ENCODE peak calls at places on chromosomes 1 and 21, in five cellular contexts. One of them, this sample, is unnamed.

GRCh38 chr21:39451332-39452206 is at the start of gene SH3BGR:
- DNase-seq in PC-9: no peak
- DNase-seq in upper lobe of right lung: peak
- DNase-seq in neural progenitor cell: peak
- DNase-seq in H9: peak
- DNase-seq in this sample: peak

GRCh38 chr1:89739013-89739843 is 81.6 kb upstream of the LRRC8D start:
- DNase-seq in PC-9: no peak
- DNase-seq in upper lobe of right lung: no peak
- DNase-seq in neural progenitor cell: no peak
- DNase-seq in H9: no peak
- DNase-seq in this sample: no peak

GRCh38 chr1:169824153-169824552 is 29.4 kb upstream of the METTL18 start:
- DNase-seq in PC-9: no peak
- DNase-seq in upper lobe of right lung: no peak
- DNase-seq in neural progenitor cell: no peak
- DNase-seq in H9: no peak
- DNase-seq in this sample: no peak

GRCh38 chr1:77543822-77544448 is 138.5 kb downstream of the ZZZ3 start:
- DNase-seq in PC-9: peak
- DNase-seq in upper lobe of right lung: no peak
- DNase-seq in neural progenitor cell: no peak
- DNase-seq in H9: no peak
- DNase-seq in this sample: no peak

GRCh38 chr1:235495539-235495938 is 8.7 kb downstream of the B3GALNT2 start:
- DNase-seq in PC-9: no peak
- DNase-seq in upper lobe of right lung: no peak
- DNase-seq in neural progenitor cell: no peak
- DNase-seq in H9: no peak
- DNase-seq in this sample: no peak

GRCh38 chr1:89453123-89453972 is 71.3 kb upstream of the LRRC8B start:
- DNase-seq in PC-9: no peak
- DNase-seq in upper lobe of right lung: no peak
- DNase-seq in neural progenitor cell: no peak
- DNase-seq in H9: no peak
- DNase-seq in this sample: no peak

GRCh38 chr1:227765261-227766014 is 30.2 kb downstream of the SNAP47 start:
- DNase-seq in PC-9: no peak
- DNase-seq in upper lobe of right lung: no peak
- DNase-seq in neural progenitor cell: no peak
- DNase-seq in H9: no peak
- DNase-seq in this sample: no peak

GRCh38 chr1:165793951-165794350 is 25.3 kb upstream of the TMCO1 start:
- DNase-seq in PC-9: no peak
- DNase-seq in upper lobe of right lung: no peak
- DNase-seq in neural progenitor cell: no peak
- DNase-seq in H9: no peak
- DNase-seq in this sample: no peak

GRCh38 chr21:41923641-41924342 is 30.0 kb downstream of the C2CD2 start:
- DNase-seq in PC-9: no peak
- DNase-seq in upper lobe of right lung: no peak
- DNase-seq in neural progenitor cell: no peak
- DNase-seq in H9: no peak
- DNase-seq in this sample: no peak

GRCh38 chr1:8359617-8360481 is 41.9 kb downstream of the SLC45A1 start:
- DNase-seq in PC-9: no peak
- DNase-seq in upper lobe of right lung: peak
- DNase-seq in neural progenitor cell: no peak
- DNase-seq in H9: no peak
- DNase-seq in this sample: no peak

GRCh38 chr21:17045214-17045835 is 467.5 kb upstream of the CXADR start:
- DNase-seq in PC-9: no peak
- DNase-seq in upper lobe of right lung: no peak
- DNase-seq in neural progenitor cell: no peak
- DNase-seq in H9: no peak
- DNase-seq in this sample: no peak

GRCh38 chr1:33512612-33513011 is 40.2 kb downstream of the ZSCAN20 start:
- DNase-seq in PC-9: peak
- DNase-seq in upper lobe of right lung: no peak
- DNase-seq in neural progenitor cell: no peak
- DNase-seq in H9: no peak
- DNase-seq in this sample: no peak

GRCh38 chr21:46065215-46065992 is 32.5 kb upstream of the COL6A2 start:
- DNase-seq in PC-9: peak
- DNase-seq in upper lobe of right lung: peak
- DNase-seq in neural progenitor cell: no peak
- DNase-seq in H9: peak
- DNase-seq in this sample: no peak

GRCh38 chr1:233959089-233959488 is 54.6 kb downstream of the SLC35F3 start:
- DNase-seq in PC-9: no peak
- DNase-seq in upper lobe of right lung: no peak
- DNase-seq in neural progenitor cell: no peak
- DNase-seq in H9: no peak
- DNase-seq in this sample: no peak

GRCh38 chr1:198492872-198493271 is 47.6 kb downstream of the ATP6V1G3 start:
- DNase-seq in PC-9: no peak
- DNase-seq in upper lobe of right lung: no peak
- DNase-seq in neural progenitor cell: no peak
- DNase-seq in H9: no peak
- DNase-seq in this sample: no peak

GRCh38 chr1:34924759-34925555 is 4.5 kb downstream of the DLGAP3 start:
- DNase-seq in PC-9: no peak
- DNase-seq in upper lobe of right lung: peak
- DNase-seq in neural progenitor cell: peak
- DNase-seq in H9: peak
- DNase-seq in this sample: peak

GRCh38 chr1:231203259-231204057 is 37.6 kb upstream of the GNPAT start:
- DNase-seq in PC-9: no peak
- DNase-seq in upper lobe of right lung: no peak
- DNase-seq in neural progenitor cell: no peak
- DNase-seq in H9: no peak
- DNase-seq in this sample: no peak

GRCh38 chr1:6414443-6414844 is 5.3 kb downstream of the HES2 start:
- DNase-seq in PC-9: peak
- DNase-seq in upper lobe of right lung: no peak
- DNase-seq in neural progenitor cell: peak
- DNase-seq in H9: peak
- DNase-seq in this sample: peak
- TF ChIP-seq CTCF in PC-9: peak
- TF ChIP-seq CTCF in upper lobe of right lung: peak
- TF ChIP-seq CTCF in neural progenitor cell: peak
- TF ChIP-seq CTCF in H9: peak
- TF ChIP-seq CTCF in this sample: peak

GRCh38 chr21:34513109-34513675 is 1.2 kb upstream of the KCNE1 start:
- DNase-seq in PC-9: no peak
- DNase-seq in upper lobe of right lung: no peak
- DNase-seq in neural progenitor cell: peak
- DNase-seq in H9: no peak
- DNase-seq in this sample: no peak

GRCh38 chr21:34511154-34511553 is 856 bp downstream of the KCNE1 start:
- DNase-seq in PC-9: no peak
- DNase-seq in upper lobe of right lung: no peak
- DNase-seq in neural progenitor cell: no peak
- DNase-seq in H9: no peak
- DNase-seq in this sample: no peak

GRCh38 chr21:34509151-34509550 is 2.9 kb downstream of the KCNE1 start:
- DNase-seq in PC-9: no peak
- DNase-seq in upper lobe of right lung: no peak
- DNase-seq in neural progenitor cell: no peak
- DNase-seq in H9: no peak
- DNase-seq in this sample: no peak

GRCh38 chr21:34511787-34512451 is at the start of gene KCNE1:
- DNase-seq in PC-9: no peak
- DNase-seq in upper lobe of right lung: no peak
- DNase-seq in neural progenitor cell: no peak
- DNase-seq in H9: no peak
- DNase-seq in this sample: no peak

GRCh38 chr21:34510148-34511142 is 1.6 kb downstream of the KCNE1 start:
- DNase-seq in PC-9: peak
- DNase-seq in upper lobe of right lung: peak
- DNase-seq in neural progenitor cell: peak
- DNase-seq in H9: peak
- DNase-seq in this sample: peak
- TF ChIP-seq CTCF in PC-9: peak
- TF ChIP-seq CTCF in upper lobe of right lung: peak
- TF ChIP-seq CTCF in neural progenitor cell: peak
- TF ChIP-seq CTCF in H9: peak
- TF ChIP-seq CTCF in this sample: peak

GRCh38 chr1:6237093-6237492 is 1.3 kb upstream of the ICMT start:
- DNase-seq in PC-9: no peak
- DNase-seq in upper lobe of right lung: no peak
- DNase-seq in neural progenitor cell: no peak
- DNase-seq in H9: no peak
- DNase-seq in this sample: no peak
- TF ChIP-seq CTCF in PC-9: no peak
- TF ChIP-seq CTCF in upper lobe of right lung: no peak
- TF ChIP-seq CTCF in neural progenitor cell: no peak
- TF ChIP-seq CTCF in H9: no peak
- TF ChIP-seq CTCF in this sample: no peak

GRCh38 chr1:212669102-212669501 is 30.5 kb downstream of the BATF3 start:
- DNase-seq in PC-9: no peak
- DNase-seq in upper lobe of right lung: no peak
- DNase-seq in neural progenitor cell: peak
- DNase-seq in H9: peak
- DNase-seq in this sample: no peak
- TF ChIP-seq CTCF in PC-9: peak
- TF ChIP-seq CTCF in upper lobe of right lung: peak
- TF ChIP-seq CTCF in neural progenitor cell: peak
- TF ChIP-seq CTCF in H9: peak
- TF ChIP-seq CTCF in this sample: peak

DNA sequence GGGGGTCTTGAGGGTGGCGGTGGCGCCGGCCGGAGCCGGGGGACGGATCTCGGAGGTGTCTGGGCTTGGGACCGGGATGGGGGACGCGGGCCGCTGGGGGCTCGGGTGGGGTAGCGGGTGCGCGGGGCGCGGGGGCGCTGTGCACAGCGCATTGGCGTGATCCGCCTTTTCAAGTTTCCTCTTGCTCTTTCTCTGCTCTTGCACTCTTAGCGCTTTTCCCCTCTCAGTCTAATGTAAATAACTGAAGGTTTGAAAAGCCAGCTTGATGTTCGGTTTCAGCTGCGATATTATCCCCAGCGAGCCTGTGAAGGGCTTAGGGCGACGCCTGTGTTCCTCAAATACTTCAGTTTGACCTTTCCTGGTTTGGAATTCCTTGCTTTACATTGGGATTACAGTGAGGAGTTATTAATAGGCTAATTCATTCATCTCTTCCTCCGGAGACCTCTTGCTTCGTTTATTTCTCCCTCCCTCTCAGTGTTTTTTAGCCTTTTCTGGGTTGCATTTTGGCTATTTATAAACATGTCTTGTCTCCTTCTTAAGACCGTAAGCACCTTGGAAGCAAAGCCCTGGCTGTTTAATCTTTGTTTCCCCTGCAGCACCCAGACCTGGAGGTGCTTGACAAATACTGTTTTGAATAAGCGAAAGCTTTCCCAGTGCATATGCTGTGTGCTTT is 673 bp downstream of the RAB4A start:
- DNase-seq in PC-9: no peak
- DNase-seq in upper lobe of right lung: no peak
- DNase-seq in neural progenitor cell: peak
- DNase-seq in H9: no peak
- DNase-seq in this sample: no peak
- TF ChIP-seq CTCF in PC-9: no peak
- TF ChIP-seq CTCF in upper lobe of right lung: no peak
- TF ChIP-seq CTCF in neural progenitor cell: peak
- TF ChIP-seq CTCF in H9: peak
- TF ChIP-seq CTCF in this sample: no peak

This sample was measured in WTC11.